ENCODE peak calls at places on chromosomes 2 and 18, in ten cellular contexts. J is MM.1S, Z is heart left ventricle, D is cardiac fibroblast, W is aorta, O is lower lobe of right lung, M is IMR-90, U is colonic mucosa, K is PC-3, A is coronary artery. T is an unnamed sample.
A peak's percentile ranks its signal among the peaks of the same experiment; 100 is the strongest.

GRCh38 chr2:201448701-201449100 is 2.6 kb downstream of the TRAK2 start:
- DNase-seq in J (no peak), Z (no peak), D (no peak), W (no peak), O (no peak), M (no peak), U (peak; percentile 57), K (peak; percentile 84), A (no peak), T (peak; percentile 57)

GRCh38 chr2:42951263-42951938 is 159.0 kb upstream of the HAAO start:
- DNase-seq in J (no peak), Z (no peak), D (no peak), W (no peak), O (no peak), M (no peak), U (no peak), K (no peak), A (peak; percentile 72), T (no peak)

GRCh38 chr2:143603035-143603616 is 473.9 kb downstream of the ARHGAP15 start:
- DNase-seq in J (no peak), Z (no peak), D (no peak), W (no peak), O (no peak), M (no peak), U (no peak), K (no peak), A (no peak), T (no peak)

GRCh38 chr2:11618708-11619062 is 51.3 kb downstream of the NTSR2 start:
- DNase-seq in J (no peak), Z (no peak), D (no peak), W (no peak), O (no peak), M (no peak), U (no peak), K (no peak), A (no peak), T (no peak)

GRCh38 chr2:96265349-96265839 is 403 bp downstream of the TMEM127 start:
- DNase-seq in J (peak; percentile 15), Z (peak; percentile 75), D (peak; percentile 20), W (no peak), O (peak; percentile 69), M (no peak), U (peak; percentile 67), K (no peak), A (peak; percentile 80), T (peak; percentile 41)

GRCh38 chr18:3216987-3217386 is 2.8 kb downstream of the MYOM1 start:
- DNase-seq in J (no peak), Z (no peak), D (no peak), W (no peak), O (no peak), M (no peak), U (no peak), K (no peak), A (no peak), T (no peak)

GRCh38 chr2:242004223-242004901 is 134.8 kb downstream of the RTP5 start:
- DNase-seq in J (no peak), Z (no peak), D (no peak), W (no peak), O (no peak), M (no peak), U (no peak), K (no peak), A (peak; percentile 33), T (no peak)

GRCh38 chr2:231388725-231389346 is 6.7 kb upstream of the B3GNT7 start:
- DNase-seq in J (no peak), Z (no peak), D (no peak), W (no peak), O (no peak), M (no peak), U (no peak), K (no peak), A (no peak), T (no peak)

GRCh38 chr2:211990335-211990734 is 548.3 kb downstream of the ERBB4 start:
- DNase-seq in J (no peak), Z (no peak), D (no peak), W (no peak), O (no peak), M (no peak), U (no peak), K (no peak), A (no peak), T (no peak)

GRCh38 chr2:45283764-45284620 is 274.7 kb upstream of the SIX2 start:
- DNase-seq in J (no peak), Z (no peak), D (peak; percentile 86), W (peak; percentile 60), O (no peak), M (peak; percentile 83), U (no peak), K (peak; percentile 97), A (no peak), T (no peak)

GRCh38 chr2:17791121-17791902 is 24.9 kb upstream of the MSGN1 start:
- DNase-seq in J (no peak), Z (no peak), D (peak; percentile 84), W (no peak), O (no peak), M (peak; percentile 84), U (no peak), K (no peak), A (no peak), T (no peak)

GRCh38 chr2:230956827-230957755 is 32.0 kb upstream of the GPR55 start:
- DNase-seq in J (peak; percentile 82), Z (no peak), D (peak; percentile 18), W (peak; percentile 61), O (no peak), M (peak; percentile 49), U (peak; percentile 78), K (peak; percentile 69), A (no peak), T (no peak)

GRCh38 chr2:16069933-16070647 is 129.7 kb downstream of the MYCN start:
- DNase-seq in J (no peak), Z (no peak), D (no peak), W (no peak), O (no peak), M (no peak), U (no peak), K (no peak), A (no peak), T (no peak)

GRCh38 chr18:62720766-62721613 is 5.6 kb downstream of the PHLPP1 start:
- DNase-seq in J (no peak), Z (no peak), D (no peak), W (no peak), O (no peak), M (no peak), U (no peak), K (no peak), A (no peak), T (no peak)
- H3K4me3 ChIP-seq in J (no peak overlapping the region), Z (no peak overlapping the region), D (no peak overlapping the region), W (no peak overlapping the region), O (no peak overlapping the region), M (no peak overlapping the region), U (no peak overlapping the region), K (no peak overlapping the region), A (no peak overlapping the region), T (no peak overlapping the region)

GRCh38 chr2:27765621-27766286 is 5.8 kb upstream of the MRPL33 start:
- DNase-seq in J (no peak), Z (peak; percentile 55), D (peak; percentile 54), W (peak; percentile 72), O (peak; percentile 86), M (no peak), U (peak; percentile 72), K (no peak), A (no peak), T (peak; percentile 16)
- H3K4me3 ChIP-seq in J (no peak overlapping the region), Z (peak overlapping the region; percentile 47), D (no peak overlapping the region), W (no peak overlapping the region), O (peak overlapping the region; percentile 41), M (no peak overlapping the region), U (peak overlapping the region; percentile 14), K (no peak overlapping the region), A (peak overlapping the region; percentile 55), T (peak overlapping the region; percentile 38)

GRCh38 chr2:174038472-174038871 is 73.3 kb upstream of the SP3 start:
- DNase-seq in J (peak; percentile 68), Z (no peak), D (no peak), W (no peak), O (no peak), M (no peak), U (no peak), K (no peak), A (no peak), T (no peak)

GRCh38 chr2:174036825-174037224 is 71.7 kb upstream of the SP3 start:
- DNase-seq in J (peak; percentile 76), Z (no peak), D (no peak), W (no peak), O (no peak), M (no peak), U (no peak), K (no peak), A (no peak), T (no peak)

GRCh38 chr2:174033163-174033550 is 68.0 kb upstream of the SP3 start:
- DNase-seq in J (no peak), Z (no peak), D (no peak), W (no peak), O (no peak), M (no peak), U (no peak), K (no peak), A (no peak), T (no peak)

GRCh38 chr2:174035117-174035516 is 69.9 kb upstream of the SP3 start:
- DNase-seq in J (no peak), Z (no peak), D (no peak), W (no peak), O (no peak), M (peak; percentile 39), U (no peak), K (peak; percentile 9), A (no peak), T (no peak)

GRCh38 chr2:174035981-174036742 is 71.0 kb upstream of the SP3 start:
- DNase-seq in J (no peak), Z (no peak), D (peak; percentile 70), W (peak; percentile 78), O (no peak), M (peak; percentile 11), U (no peak), K (peak; percentile 61), A (no peak), T (no peak)
- H3K4me3 ChIP-seq in J (no peak overlapping the region), Z (peak overlapping the region; percentile 38), D (no peak overlapping the region), W (no peak overlapping the region), O (peak overlapping the region; percentile 25), M (no peak overlapping the region), U (no peak overlapping the region), K (no peak overlapping the region), A (peak overlapping the region; percentile 23), T (no peak overlapping the region)

GRCh38 chr2:182890305-182890704 is 23.9 kb upstream of the FRZB start:
- DNase-seq in J (no peak), Z (no peak), D (no peak), W (no peak), O (no peak), M (no peak), U (no peak), K (no peak), A (no peak), T (no peak)

GRCh38 chr2:182885771-182886170 is 19.3 kb upstream of the FRZB start:
- DNase-seq in J (no peak), Z (no peak), D (no peak), W (no peak), O (no peak), M (no peak), U (no peak), K (no peak), A (no peak), T (no peak)

GRCh38 chr2:182883451-182883850 is 17.0 kb upstream of the FRZB start:
- DNase-seq in J (no peak), Z (no peak), D (peak; percentile 15), W (no peak), O (no peak), M (peak; percentile 19), U (no peak), K (peak; percentile 32), A (no peak), T (no peak)

GRCh38 chr2:182887753-182888415 is 21.4 kb upstream of the FRZB start:
- DNase-seq in J (peak; percentile 77), Z (no peak), D (no peak), W (no peak), O (no peak), M (no peak), U (no peak), K (no peak), A (no peak), T (no peak)

GRCh38 chr2:182887093-182887492 is 20.7 kb upstream of the FRZB start:
- DNase-seq in J (no peak), Z (no peak), D (no peak), W (no peak), O (no peak), M (peak; percentile 53), U (no peak), K (no peak), A (no peak), T (no peak)
- H3K4me3 ChIP-seq in J (no peak overlapping the region), Z (no peak overlapping the region), D (no peak overlapping the region), W (no peak overlapping the region), O (no peak overlapping the region), M (no peak overlapping the region), U (no peak overlapping the region), K (no peak overlapping the region), A (no peak overlapping the region), T (no peak overlapping the region)